ENCODE peak calls at places on chromosome 6, in five cellular contexts. X is aorta, N is astrocyte of the spinal cord, A is left ventricle myocardium inferior, C is heart right ventricle. K is an unnamed sample.

GRCh38 chr6:45687570-45687969 is 309.8 kb upstream of the SUPT3H start:
- DNase-seq in X (no peak), N (peak; percentile 48), A (no peak), C (no peak), K (no peak)

GRCh38 chr6:7100072-7100750 is 7.5 kb upstream of the RREB1 start:
- DNase-seq in X (no peak), N (no peak), A (no peak), C (no peak), K (no peak)

GRCh38 chr6:128570439-128571063 is 50.2 kb upstream of the PTPRK start:
- DNase-seq in X (no peak), N (peak; percentile 29), A (no peak), C (no peak), K (no peak)

GRCh38 chr6:12601881-12602280 is 114.7 kb upstream of the PHACTR1 start:
- DNase-seq in X (no peak), N (no peak), A (no peak), C (peak; percentile 19), K (no peak)

GRCh38 chr6:81362246-81362645 is 390.2 kb downstream of the TENT5A start:
- DNase-seq in X (no peak), N (peak; percentile 92), A (no peak), C (no peak), K (no peak)

GRCh38 chr6:33288942-33289783 is at the start of the genes PFDN6 and WDR46:
- DNase-seq in X (peak; percentile 85), N (peak; percentile 95), A (peak; percentile 74), C (peak; percentile 90), K (peak; percentile 95)

GRCh38 chr6:87901613-87902012 is 146.0 kb upstream of the SPACA1 start:
- DNase-seq in X (no peak), N (no peak), A (no peak), C (no peak), K (no peak)

GRCh38 chr6:144883915-144884314 is 598.8 kb downstream of the UTRN start:
- DNase-seq in X (no peak), N (no peak), A (no peak), C (no peak), K (no peak)

GRCh38 chr6:99270030-99270429 is 79.4 kb downstream of the FAXC start:
- DNase-seq in X (no peak), N (no peak), A (no peak), C (no peak), K (no peak)

GRCh38 chr6:9646346-9647042 is 768.4 kb downstream of the TFAP2A start:
- DNase-seq in X (no peak), N (no peak), A (no peak), C (peak; percentile 29), K (no peak)

GRCh38 chr6:132750455-132751248 is 7.1 kb downstream of the VNN2 start:
- DNase-seq in X (no peak), N (no peak), A (no peak), C (no peak), K (no peak)

GRCh38 chr6:41700577-41701347 is 34.6 kb downstream of the TFEB start:
- DNase-seq in X (no peak), N (peak; percentile 52), A (peak; percentile 47), C (peak; percentile 43), K (no peak)

GRCh38 chr6:143260857-143261256 is 189.6 kb downstream of the ADAT2 start:
- DNase-seq in X (no peak), N (peak; percentile 29), A (no peak), C (no peak), K (no peak)

GRCh38 chr6:21678990-21679389 is 85.4 kb downstream of the SOX4 start:
- DNase-seq in X (no peak), N (peak; percentile 50), A (no peak), C (no peak), K (no peak)

GRCh38 chr6:52990342-52990741 is 4.7 kb downstream of the GSTA4 start:
- DNase-seq in X (no peak), N (peak; percentile 25), A (no peak), C (no peak), K (no peak)

GRCh38 chr6:45378324-45378926 is 691 bp upstream of the SUPT3H start:
- DNase-seq in X (peak; percentile 44), N (peak; percentile 25), A (peak; percentile 45), C (peak; percentile 39), K (no peak)

GRCh38 chr6:30358340-30358679 is 13.4 kb downstream of the RPP21 start:
- DNase-seq in X (no peak), N (no peak), A (no peak), C (no peak), K (no peak)

GRCh38 chr6:30359276-30359675 is 14.3 kb downstream of the RPP21 start:
- DNase-seq in X (no peak), N (no peak), A (no peak), C (no peak), K (no peak)

GRCh38 chr6:30356519-30356918 is 11.6 kb downstream of the RPP21 start:
- DNase-seq in X (no peak), N (no peak), A (no peak), C (no peak), K (no peak)

GRCh38 chr6:30360139-30360538 is 15.2 kb downstream of the RPP21 start:
- DNase-seq in X (no peak), N (no peak), A (no peak), C (no peak), K (no peak)

GRCh38 chr6:30357678-30358339 is 12.9 kb downstream of the RPP21 start:
- DNase-seq in X (peak; percentile 52), N (peak; percentile 72), A (no peak), C (peak; percentile 31), K (no peak)
- H3K4me3 ChIP-seq in X (no peak overlapping the region), N (peak overlapping the region; percentile 35), A (peak overlapping the region; percentile 50), C (peak overlapping the region; percentile 32), K (peak overlapping the region; percentile 39)

GRCh38 chr6:80004199-80005072 is at the start of gene TTK:
- DNase-seq in X (peak; percentile 94), N (peak; percentile 94), A (peak; percentile 91), C (peak; percentile 92), K (peak; percentile 98)
- H3K4me3 ChIP-seq in X (peak within 1 kb of the TSS; percentile 39), N (peak within 1 kb of the TSS; percentile 82), A (peak within 1 kb of the TSS; percentile 76), C (peak within 1 kb of the TSS; percentile 67), K (peak within 1 kb of the TSS; percentile 80)

GRCh38 chr6:26224940-26225847 is 138.0 kb downstream of the HFE start:
- DNase-seq in X (no peak), N (peak; percentile 96), A (no peak), C (no peak), K (no peak)

GRCh38 chr6:26223677-26224546 is 136.7 kb downstream of the HFE start:
- DNase-seq in X (peak; percentile 81), N (peak; percentile 98), A (peak; percentile 50), C (peak; percentile 72), K (no peak)

GRCh38 chr6:26224547-26224912 is 137.3 kb downstream of the HFE start:
- DNase-seq in X (no peak), N (no peak), A (no peak), C (no peak), K (no peak)

GRCh38 chr6:26222587-26222986 is 135.4 kb downstream of the HFE start:
- DNase-seq in X (no peak), N (no peak), A (no peak), C (no peak), K (no peak)

GRCh38 chr6:26223213-26223612 is 136.0 kb downstream of the HFE start:
- DNase-seq in X (no peak), N (peak; percentile 47), A (no peak), C (no peak), K (no peak)
- H3K4me3 ChIP-seq in X (peak overlapping the region; percentile 7), N (peak overlapping the region; percentile 67), A (peak overlapping the region; percentile 68), C (peak overlapping the region; percentile 60), K (peak overlapping the region; percentile 55)

GRCh38 chr6:149323353-149323752 is 5.8 kb downstream of the TAB2 start:
- DNase-seq in X (no peak), N (no peak), A (no peak), C (no peak), K (no peak)

GRCh38 chr6:149319413-149319812 is 1.9 kb downstream of the TAB2 start:
- DNase-seq in X (no peak), N (no peak), A (no peak), C (no peak), K (no peak)

GRCh38 chr6:149318581-149319286 is 1.2 kb downstream of the TAB2 start:
- DNase-seq in X (no peak), N (peak; percentile 27), A (no peak), C (no peak), K (no peak)

GRCh38 chr6:149317656-149318571 is at the start of gene TAB2:
- DNase-seq in X (peak; percentile 68), N (peak; percentile 23), A (peak; percentile 42), C (peak; percentile 51), K (no peak)

GRCh38 chr6:149320745-149321240 is 3.3 kb downstream of the TAB2 start:
- DNase-seq in X (no peak), N (peak; percentile 15), A (no peak), C (no peak), K (no peak)
- H3K4me3 ChIP-seq in X (no peak overlapping the region), N (no peak overlapping the region), A (no peak overlapping the region), C (no peak overlapping the region), K (no peak overlapping the region)

GRCh38 chr6:31171931-31172882 is 1.7 kb upstream of the POU5F1 start:
- DNase-seq in X (no peak), N (no peak), A (no peak), C (no peak), K (no peak)

GRCh38 chr6:31174378-31174777 is 3.9 kb upstream of the POU5F1 start:
- DNase-seq in X (no peak), N (no peak), A (no peak), C (no peak), K (no peak)

GRCh38 chr6:31172973-31173384 is 2.5 kb upstream of the POU5F1 start:
- DNase-seq in X (no peak), N (no peak), A (no peak), C (no peak), K (no peak)

GRCh38 chr6:31170987-31171671 is 647 bp upstream of the POU5F1 start:
- DNase-seq in X (no peak), N (no peak), A (no peak), C (no peak), K (no peak)

GRCh38 chr6:31173406-31173805 is 2.9 kb upstream of the POU5F1 start:
- DNase-seq in X (no peak), N (no peak), A (no peak), C (no peak), K (no peak)
- H3K4me3 ChIP-seq in X (no peak overlapping the region), N (no peak overlapping the region), A (no peak overlapping the region), C (no peak overlapping the region), K (no peak overlapping the region)